ENCODE peak calls at places on chromosomes 4 and X, in six cellular contexts. W, P, H, Q, N and Z are unnamed samples.

GRCh38 chr4:155377281-155377680 is 516 bp upstream of the MAP9 start:
- DNase-seq in H (no peak), W (no peak), Q (peak; percentile 20), N (no peak), P (no peak), Z (no peak)

GRCh38 chrX:109918753-109919152 is 84.2 kb upstream of the TMEM164 start:
- DNase-seq in W (no peak), P (no peak), H (no peak), N (no peak), Q (no peak), Z (no peak)

GRCh38 chrX:131068945-131069719 is 11.0 kb downstream of the ARHGAP36 start:
- DNase-seq in P (peak; percentile 3), H (peak; percentile 0), Q (peak; percentile 1), W (no peak), N (no peak), Z (no peak)

GRCh38 chr4:108834167-108834566 is 71.3 kb upstream of the ETNPPL start:
- DNase-seq in W (no peak), H (peak; percentile 10), N (no peak), P (peak; percentile 74), Q (peak; percentile 97), Z (no peak)

GRCh38 chrX:39196192-39197102 is 395.2 kb downstream of the MID1IP1 start:
- DNase-seq in W (peak; percentile 64), N (peak; percentile 16), P (peak; percentile 8), H (no peak), Q (peak; percentile 46), Z (peak; percentile 60)

GRCh38 chrX:150813922-150814321 is 84.5 kb downstream of the CD99L2 start:
- DNase-seq in P (peak; percentile 20), Q (no peak), N (no peak), W (no peak), H (no peak), Z (no peak)

GRCh38 chr4:28636971-28637370 is 1776.3 kb downstream of the STIM2 start:
- DNase-seq in N (no peak), H (no peak), P (peak; percentile 1), W (no peak), Q (no peak), Z (no peak)

GRCh38 chr4:186266699-186267467 is 894 bp downstream of the F11 start:
- DNase-seq in Q (no peak), W (no peak), H (no peak), N (no peak), P (no peak), Z (no peak)

GRCh38 chrX:107537815-107538214 is 88.4 kb downstream of the FRMPD3 start:
- DNase-seq in N (peak; percentile 4), Q (peak; percentile 69), P (peak; percentile 52), H (no peak), W (no peak), Z (peak; percentile 8)

GRCh38 chr4:136319789-136320470 is 1212.4 kb downstream of the PCDH18 start:
- DNase-seq in Q (peak; percentile 96), N (no peak), W (no peak), P (peak; percentile 16), H (peak; percentile 22), Z (no peak)

GRCh38 chrX:32447640-32448039 is 763.7 kb downstream of the DMD start:
- DNase-seq in P (no peak), W (no peak), Q (no peak), H (no peak), N (no peak), Z (no peak)

GRCh38 chr4:175290401-175290800 is 372.2 kb downstream of the ADAM29 start:
- DNase-seq in W (no peak), H (no peak), P (peak; percentile 45), N (no peak), Q (no peak), Z (no peak)

GRCh38 chr4:58216461-58216860 is 1106.3 kb upstream of the IGFBP7 start:
- DNase-seq in W (no peak), Q (no peak), P (no peak), N (no peak), H (no peak), Z (no peak)

GRCh38 chr4:102809190-102809589 is 18.2 kb downstream of the UBE2D3 start:
- DNase-seq in P (no peak), N (no peak), H (no peak), Q (no peak), W (no peak), Z (no peak)

GRCh38 chr4:183261953-183262775 is 57.9 kb downstream of the CLDN22 start:
- DNase-seq in P (peak; percentile 78), N (peak; percentile 44), H (peak; percentile 75), Q (peak; percentile 82), W (peak; percentile 44), Z (peak; percentile 60)

GRCh38 chrX:63686878-63687714 is 97.9 kb downstream of the ARHGEF9 start:
- DNase-seq in Q (peak; percentile 41), H (peak; percentile 0), W (no peak), N (peak; percentile 4), P (peak; percentile 59), Z (no peak)

GRCh38 chr4:84892950-84893349 is 73.5 kb downstream of the WDFY3 start:
- DNase-seq in H (no peak), N (no peak), P (no peak), W (no peak), Q (no peak), Z (no peak)

GRCh38 chrX:7083021-7083420 is 64.5 kb upstream of the STS start:
- DNase-seq in Q (no peak), N (no peak), W (no peak), H (no peak), P (no peak), Z (no peak)

GRCh38 chrX:126237524-126237923 is 71.4 kb upstream of the DCAF12L2 start:
- DNase-seq in H (no peak), P (no peak), W (no peak), Q (no peak), N (no peak), Z (no peak)

GRCh38 chr4:100547541-100548208 is 29.9 kb upstream of the EMCN start:
- DNase-seq in Q (no peak), P (no peak), W (no peak), N (no peak), H (no peak), Z (no peak)

GRCh38 chrX:18973527-18974192 is 10.3 kb downstream of the PHKA2 start:
- DNase-seq in H (no peak), P (no peak), W (no peak), Q (no peak), N (no peak), Z (no peak)

GRCh38 chrX:94058728-94059382 is 384.8 kb downstream of the FAM133A start:
- DNase-seq in Q (peak; percentile 16), H (no peak), P (no peak), N (no peak), W (no peak), Z (no peak)

GRCh38 chr4:76993787-76994641 is 44.5 kb downstream of the SEPTIN11 start:
- DNase-seq in W (no peak), P (no peak), N (peak; percentile 71), Q (no peak), H (no peak), Z (peak; percentile 34)

GRCh38 chrX:29348288-29348687 is 761.0 kb downstream of the IL1RAPL1 start:
- DNase-seq in W (no peak), Q (no peak), N (no peak), H (no peak), P (no peak), Z (no peak)

GRCh38 chr4:126268106-126268505 is 953.4 kb downstream of the FAT4 start:
- DNase-seq in N (no peak), P (peak; percentile 42), Q (peak; percentile 86), H (no peak), W (no peak), Z (no peak)